ENCODE peak calls at places on chromosomes 5 and 9, in four cellular contexts. E is HepG2, R is SK-N-MC, U is sigmoid colon. T is an unnamed sample.

GRCh38 chr9:129697111-129697955 is 31.9 kb downstream of the PRRX2 start:
- DNase-seq in E (no peak), R (peak; percentile 72), U (peak; percentile 79), T (no peak)

GRCh38 chr5:98941131-98941883 is 12.5 kb upstream of the CHD1 start:
- DNase-seq in E (no peak), R (no peak), U (no peak), T (no peak)

GRCh38 chr9:4375424-4376195 is 75.7 kb upstream of the GLIS3 start:
- DNase-seq in E (no peak), R (peak; percentile 28), U (no peak), T (peak; percentile 7)

GRCh38 chr5:181120311-181120710 is 10.7 kb downstream of the OR2V1 start:
- DNase-seq in E (no peak), R (no peak), U (no peak), T (no peak)

GRCh38 chr5:137415231-137415681 is 83.9 kb downstream of the SPOCK1 start:
- DNase-seq in E (no peak), R (no peak), U (no peak), T (no peak)

GRCh38 chr5:1144638-1145396 is 33.0 kb upstream of the SLC12A7 start:
- DNase-seq in E (no peak), R (no peak), U (no peak), T (no peak)

GRCh38 chr5:107121793-107122519 is 548.8 kb downstream of the EFNA5 start:
- DNase-seq in E (no peak), R (no peak), U (no peak), T (no peak)

GRCh38 chr5:1110260-1110929 is 1.5 kb downstream of the SLC12A7 start:
- DNase-seq in E (no peak), R (no peak), U (no peak), T (no peak)

GRCh38 chr9:97790542-97790941 is 62.5 kb upstream of the FOXE1 start:
- DNase-seq in E (no peak), R (no peak), U (no peak), T (no peak)

GRCh38 chr9:109852561-109852960 is 72.6 kb downstream of the PALM2AKAP2 start:
- DNase-seq in E (no peak), R (no peak), U (no peak), T (no peak)

GRCh38 chr5:14399054-14399657 is 182.4 kb upstream of the OTULINL start:
- DNase-seq in E (peak; percentile 28), R (no peak), U (no peak), T (peak; percentile 25)

GRCh38 chr5:124234022-124234899 is 512.2 kb downstream of the ZNF608 start:
- DNase-seq in E (no peak), R (no peak), U (no peak), T (no peak)

GRCh38 chr9:110351009-110351467 is 13.4 kb upstream of the TXNDC8 start:
- DNase-seq in E (no peak), R (peak; percentile 60), U (no peak), T (no peak)

GRCh38 chr9:129481824-129482511 is 138.9 kb downstream of the C9orf50 start:
- DNase-seq in E (no peak), R (no peak), U (no peak), T (no peak)

GRCh38 chr5:59756373-59757035 is 137.0 kb downstream of the PDE4D start:
- DNase-seq in E (peak; percentile 75), R (no peak), U (no peak), T (no peak)

GRCh38 chr5:147520450-147520849 is 10.6 kb upstream of the DPYSL3 start:
- DNase-seq in E (no peak), R (no peak), U (no peak), T (no peak)

GRCh38 chr9:120439147-120439546 is 140.8 kb downstream of the CDK5RAP2 start:
- DNase-seq in E (peak; percentile 17), R (no peak), U (no peak), T (no peak)

GRCh38 chr5:41893074-41893851 is 10.9 kb upstream of the RIMOC1 start:
- DNase-seq in E (no peak), R (no peak), U (no peak), T (no peak)

GRCh38 chr5:139335811-139336210 is 5.8 kb upstream of the PAIP2 start:
- DNase-seq in E (peak; percentile 9), R (no peak), U (no peak), T (no peak)
- TF ChIP-seq POLR2AphosphoS5 in E (no peak), R (no peak), U (peak; percentile 27), T (no peak)

GRCh38 chr5:173324115-173325001 is 3.9 kb downstream of the STC2 start:
- DNase-seq in E (no peak), R (no peak), U (peak; percentile 94), T (no peak)

GRCh38 chr5:173327084-173327947 is 898 bp downstream of the STC2 start:
- DNase-seq in E (no peak), R (no peak), U (no peak), T (no peak)

GRCh38 chr5:173325091-173325698 is 3.0 kb downstream of the STC2 start:
- DNase-seq in E (no peak), R (no peak), U (no peak), T (no peak)

GRCh38 chr5:173327948-173328895 is at the start of gene STC2:
- DNase-seq in E (peak; percentile 96), R (no peak), U (peak; percentile 83), T (peak; percentile 62)

DNA sequence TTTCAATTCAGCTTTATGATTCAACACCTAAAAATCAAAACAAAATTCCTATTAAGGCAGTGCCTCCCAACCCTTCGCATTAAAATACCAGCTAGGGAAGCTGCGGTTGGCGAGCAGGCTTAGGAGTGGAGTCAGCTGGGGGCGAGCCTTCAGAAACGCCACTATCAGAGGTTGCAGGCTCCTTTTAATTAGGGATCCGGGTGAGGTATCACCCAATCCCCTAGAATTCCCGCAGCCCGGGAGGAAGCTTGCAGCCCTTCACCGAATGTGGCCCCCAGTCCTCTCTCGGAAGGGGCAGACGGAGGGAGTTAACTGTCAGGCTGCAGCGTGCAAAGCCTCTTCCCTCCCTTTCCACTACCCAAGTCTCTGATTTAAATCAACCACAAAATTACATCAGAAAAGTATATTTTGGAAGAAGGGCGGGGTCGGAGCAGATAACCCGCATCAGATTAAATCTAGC is 1.7 kb downstream of the STC2 start:
- DNase-seq in E (no peak), R (no peak), U (no peak), T (no peak)
- TF ChIP-seq POLR2AphosphoS5 in E (no peak), R (no peak), U (no peak), T (no peak)

DNA sequence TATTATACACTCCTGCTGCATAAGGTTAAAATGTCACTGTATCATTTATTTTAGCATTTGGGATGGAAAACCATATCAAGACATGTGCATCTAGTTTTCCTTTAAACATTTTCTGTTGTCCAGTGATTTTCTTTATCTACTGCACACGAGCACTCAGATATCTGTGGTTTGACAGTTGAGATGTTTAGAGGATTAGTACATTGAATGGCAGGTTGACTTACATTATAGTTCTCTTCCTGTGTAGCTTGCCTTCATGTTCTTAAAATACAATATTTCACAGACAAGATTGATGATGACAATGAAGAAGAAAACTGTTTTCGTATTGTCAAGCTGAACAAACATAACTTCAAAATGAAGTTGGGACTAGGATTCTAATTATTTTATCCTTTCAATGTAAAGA is 2378.4 kb upstream of the WWC1 start:
- DNase-seq in E (no peak), R (no peak), U (no peak), T (no peak)
- TF ChIP-seq POLR2AphosphoS5 in E (no peak), R (no peak), U (no peak), T (no peak)

DNA sequence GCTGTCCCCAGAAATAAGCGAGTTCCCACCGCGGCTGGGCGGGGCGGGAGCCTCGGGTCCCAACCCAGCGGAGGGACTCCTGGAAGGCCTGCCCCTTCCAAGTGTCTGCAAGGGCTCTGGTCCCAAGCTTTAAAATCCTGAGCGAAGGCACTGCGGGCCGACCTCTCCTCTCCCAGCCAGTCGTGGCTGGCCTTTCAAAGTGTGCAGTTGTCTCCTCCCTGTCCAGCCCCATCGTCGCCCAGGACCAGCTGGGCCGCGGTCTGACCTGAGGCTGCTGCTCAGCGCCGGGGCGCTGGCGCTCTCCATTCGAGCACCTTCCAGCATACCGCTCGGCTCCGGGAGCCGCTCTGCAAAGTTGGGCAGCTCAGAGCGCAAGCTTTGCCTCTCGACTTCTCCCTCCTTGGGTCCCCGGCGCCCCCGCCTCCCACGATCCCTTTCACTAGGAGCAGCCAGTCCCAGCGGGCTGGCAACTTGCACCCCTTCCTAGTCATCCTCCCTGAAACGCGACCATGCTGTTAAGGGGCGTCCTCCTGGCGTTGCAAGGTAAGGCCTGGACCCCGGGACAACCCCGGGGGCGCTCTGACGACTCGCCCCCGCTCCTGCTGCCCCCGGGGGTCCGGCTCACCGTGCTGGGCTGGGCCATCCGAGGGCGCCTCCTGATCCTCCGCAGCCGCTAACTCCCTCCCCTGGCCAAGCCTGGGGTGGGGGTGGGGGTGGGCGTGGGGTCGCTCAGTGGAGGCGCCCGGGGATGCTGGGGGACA is at the start of gene MAMDC2:
- DNase-seq in E (no peak), R (no peak), U (peak; percentile 91), T (no peak)
- TF ChIP-seq POLR2AphosphoS5 in E (no peak), R (no peak), U (peak; percentile 95), T (no peak)

DNA sequence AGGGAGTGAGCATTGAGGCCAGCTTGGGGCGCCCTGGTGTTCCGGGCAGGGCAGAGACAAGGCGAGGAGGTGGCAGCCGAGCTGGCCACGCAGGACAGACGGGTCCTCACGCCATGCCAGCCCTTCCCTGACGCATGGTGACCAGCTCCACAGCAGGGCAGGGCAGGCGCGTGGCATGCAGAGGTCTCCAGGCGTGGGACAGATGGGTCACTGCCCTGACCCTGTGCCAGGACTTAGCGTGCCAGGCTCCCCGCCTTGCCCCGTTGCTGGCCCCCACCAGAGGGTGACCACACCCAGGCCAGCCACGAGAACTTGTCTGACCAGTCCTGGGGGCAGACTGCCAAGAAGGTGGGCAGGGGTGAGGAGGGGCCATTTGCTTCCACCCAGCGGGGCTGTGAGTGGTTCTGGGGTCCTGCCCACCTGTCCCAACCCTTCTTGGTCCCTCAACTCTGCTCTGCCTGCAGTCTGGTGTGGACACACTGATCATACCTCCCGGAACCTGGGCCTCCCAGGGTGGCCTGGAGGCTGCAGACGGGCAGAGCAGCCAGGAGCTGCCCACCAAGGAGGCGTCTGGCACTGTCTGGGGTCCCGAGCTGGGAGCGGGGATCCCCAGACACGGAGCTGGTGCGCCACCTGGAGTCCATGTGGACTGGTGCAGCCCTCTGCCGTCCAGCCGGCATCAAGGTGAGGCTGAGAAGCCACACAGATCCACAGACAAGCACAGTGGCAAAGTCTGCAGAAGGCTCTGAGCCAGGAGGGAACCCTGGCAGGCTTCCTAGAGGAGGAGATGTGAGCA is at the start of gene RNF224:
- DNase-seq in E (peak; percentile 69), R (no peak), U (peak; percentile 85), T (peak; percentile 79)
- TF ChIP-seq POLR2AphosphoS5 in E (no peak), R (no peak), U (no peak), T (no peak)

T was measured in prostate gland.